ENCODE peak calls at places on chromosome 7, in nine cellular contexts. P is psoas muscle, Y is A549, S is foreskin fibroblast, G is H1, U is SK-N-SH, H is brain microvascular endothelial cell, E is fibroblast of the aortic adventitia, R is heart left ventricle. W is an unnamed sample.

GRCh38 chr7:45239486-45239885 is 81.9 kb downstream of the RAMP3 start:
- DNase-seq in R (no peak), H (peak; percentile 57), P (no peak), Y (peak; percentile 23), E (peak; percentile 51), S (peak; percentile 87), U (no peak), G (no peak), W (peak; percentile 29)

GRCh38 chr7:20737840-20738448 is 48.7 kb downstream of the SP8 start:
- DNase-seq in U (no peak), S (no peak), R (no peak), E (no peak), P (no peak), H (no peak), G (no peak), Y (no peak), W (no peak)

GRCh38 chr7:139699640-139700504 is 77.9 kb downstream of the HIPK2 start:
- DNase-seq in U (no peak), G (no peak), H (no peak), R (no peak), Y (no peak), S (no peak), E (no peak), P (no peak), W (no peak)

GRCh38 chr7:130356121-130356759 is 11.6 kb downstream of the CPA5 start:
- DNase-seq in U (peak; percentile 42), H (peak; percentile 94), Y (peak; percentile 51), S (peak; percentile 96), P (peak; percentile 77), G (peak; percentile 49), E (peak; percentile 96), R (peak; percentile 66), W (peak; percentile 93)

GRCh38 chr7:132251327-132251659 is 325.0 kb downstream of the PLXNA4 start:
- DNase-seq in E (no peak), P (peak; percentile 62), Y (no peak), S (no peak), U (no peak), G (no peak), R (peak; percentile 81), H (no peak), W (no peak)

GRCh38 chr7:159030490-159031134 is 114.1 kb downstream of the VIPR2 start:
- DNase-seq in P (peak; percentile 60), H (peak; percentile 10), R (peak; percentile 71), U (peak; percentile 97), S (no peak), G (peak; percentile 27), E (no peak), Y (peak; percentile 83), W (no peak)

GRCh38 chr7:1351881-1352625 is 107.2 kb downstream of the MICALL2 start:
- DNase-seq in P (no peak), G (no peak), R (peak; percentile 13), S (no peak), E (no peak), H (no peak), Y (no peak), U (no peak), W (no peak)

GRCh38 chr7:30276203-30276900 is 8.0 kb upstream of the ZNRF2 start:
- DNase-seq in Y (peak; percentile 40), G (peak; percentile 15), H (peak; percentile 53), E (peak; percentile 73), R (no peak), P (no peak), S (peak; percentile 72), U (peak; percentile 67), W (no peak)

GRCh38 chr7:141288626-141289025 is 214.8 kb downstream of the TMEM178B start:
- DNase-seq in R (no peak), H (no peak), G (no peak), U (no peak), Y (no peak), E (no peak), S (no peak), P (no peak), W (no peak)

GRCh38 chr7:131327049-131327625 is 539 bp upstream of the MKLN1 start:
- DNase-seq in H (peak; percentile 49), P (no peak), Y (peak; percentile 64), E (peak; percentile 77), G (no peak), R (no peak), U (peak; percentile 74), S (peak; percentile 80), W (peak; percentile 42)

GRCh38 chr7:111531993-111532392 is 30.3 kb downstream of the IMMP2L start:
- DNase-seq in U (no peak), R (no peak), Y (no peak), H (no peak), G (no peak), P (no peak), S (peak; percentile 29), E (peak; percentile 37), W (no peak)

GRCh38 chr7:76281006-76281705 is 21.3 kb upstream of the HSPB1 start:
- DNase-seq in G (no peak), E (no peak), S (no peak), P (no peak), U (peak; percentile 83), H (no peak), R (no peak), Y (no peak), W (no peak)

DNA sequence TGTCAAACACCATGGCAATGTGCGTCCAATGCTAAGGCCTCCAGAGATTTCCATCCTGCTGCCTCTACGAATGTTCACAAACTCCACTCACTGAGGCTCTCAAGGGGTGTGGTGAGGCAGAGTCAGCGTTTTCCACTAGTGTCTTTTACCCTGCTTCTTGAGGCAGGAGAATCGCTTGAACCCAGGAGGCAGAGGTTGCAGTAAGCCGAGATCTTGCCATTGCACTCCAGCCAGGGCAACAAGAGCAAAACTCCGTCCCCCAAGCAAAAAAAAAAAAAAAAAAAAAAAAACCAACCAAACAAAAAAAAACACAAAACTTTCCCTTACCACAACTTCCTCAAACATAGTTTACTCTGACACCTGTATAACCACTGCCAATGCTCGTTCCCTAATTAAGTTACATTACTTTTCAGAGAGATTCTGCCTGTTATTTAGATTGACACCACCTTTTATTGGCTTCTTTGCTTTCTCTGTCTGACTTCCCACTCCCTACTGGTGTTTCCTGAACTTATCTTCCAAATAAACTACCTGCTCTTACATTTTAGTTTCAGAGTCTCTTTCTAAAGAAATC is 102.1 kb upstream of the ZNF746 start:
- DNase-seq in S (no peak), U (no peak), G (no peak), P (no peak), Y (no peak), H (no peak), E (no peak), R (no peak), W (no peak)
- H3K4me3 ChIP-seq in S (no peak overlapping the region), U (no peak overlapping the region), G (no peak overlapping the region), P (no peak overlapping the region), Y (no peak overlapping the region), H (no peak overlapping the region), E (no peak overlapping the region), R (no peak overlapping the region), W (no peak overlapping the region)

GRCh38 chr7:94288091-94288490 is 106.6 kb upstream of the COL1A2 start:
- DNase-seq in G (no peak), U (no peak), E (no peak), P (no peak), H (no peak), R (no peak), Y (no peak), S (no peak), W (no peak)

GRCh38 chr7:94294471-94295131 is 100.1 kb upstream of the COL1A2 start:
- DNase-seq in E (peak; percentile 25), Y (no peak), R (no peak), P (no peak), S (no peak), H (no peak), G (no peak), U (no peak), W (no peak)

GRCh38 chr7:94286111-94286510 is 108.6 kb upstream of the COL1A2 start:
- DNase-seq in R (no peak), P (no peak), S (peak; percentile 49), E (peak; percentile 59), G (no peak), H (no peak), U (no peak), Y (no peak), W (peak; percentile 41)

GRCh38 chr7:94284120-94284519 is 110.6 kb upstream of the COL1A2 start:
- DNase-seq in Y (no peak), R (no peak), E (no peak), S (no peak), P (no peak), U (no peak), G (no peak), H (no peak), W (no peak)

GRCh38 chr7:94289071-94289470 is 105.6 kb upstream of the COL1A2 start:
- DNase-seq in R (peak; percentile 52), S (peak; percentile 93), U (peak; percentile 68), E (peak; percentile 94), Y (peak; percentile 64), H (peak; percentile 87), G (peak; percentile 59), P (peak; percentile 25), W (peak; percentile 62)
- H3K4me3 ChIP-seq in R (no peak overlapping the region), S (no peak overlapping the region), U (no peak overlapping the region), E (no peak overlapping the region), Y (no peak overlapping the region), H (no peak overlapping the region), G (no peak overlapping the region), P (no peak overlapping the region), W (no peak overlapping the region)

DNA sequence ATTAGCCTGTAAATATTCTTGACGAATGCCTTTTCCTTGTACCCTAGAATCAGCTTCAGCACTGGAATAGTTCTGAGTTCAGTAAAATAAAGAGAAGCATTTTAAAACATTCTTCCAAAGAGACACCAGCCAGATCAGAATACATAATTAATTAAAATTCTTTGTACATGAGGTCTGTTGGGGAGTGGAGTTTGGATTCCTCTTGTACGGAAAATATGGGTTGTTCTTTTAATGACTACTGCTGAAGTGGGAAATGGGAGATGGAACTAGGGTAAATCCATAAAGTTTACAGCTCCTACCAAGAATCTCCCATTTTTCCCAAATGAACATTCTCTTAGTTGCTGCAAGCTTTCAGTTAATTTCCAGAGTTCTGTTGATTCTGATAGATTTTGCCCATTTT is 409.0 kb upstream of the SEMA3C start:
- DNase-seq in G (no peak), P (no peak), R (no peak), E (no peak), U (no peak), S (no peak), Y (no peak), H (no peak), W (no peak)
- H3K4me3 ChIP-seq in G (no peak overlapping the region), P (no peak overlapping the region), R (no peak overlapping the region), E (no peak overlapping the region), U (no peak overlapping the region), S (no peak overlapping the region), Y (no peak overlapping the region), H (no peak overlapping the region), W (no peak overlapping the region)

DNA sequence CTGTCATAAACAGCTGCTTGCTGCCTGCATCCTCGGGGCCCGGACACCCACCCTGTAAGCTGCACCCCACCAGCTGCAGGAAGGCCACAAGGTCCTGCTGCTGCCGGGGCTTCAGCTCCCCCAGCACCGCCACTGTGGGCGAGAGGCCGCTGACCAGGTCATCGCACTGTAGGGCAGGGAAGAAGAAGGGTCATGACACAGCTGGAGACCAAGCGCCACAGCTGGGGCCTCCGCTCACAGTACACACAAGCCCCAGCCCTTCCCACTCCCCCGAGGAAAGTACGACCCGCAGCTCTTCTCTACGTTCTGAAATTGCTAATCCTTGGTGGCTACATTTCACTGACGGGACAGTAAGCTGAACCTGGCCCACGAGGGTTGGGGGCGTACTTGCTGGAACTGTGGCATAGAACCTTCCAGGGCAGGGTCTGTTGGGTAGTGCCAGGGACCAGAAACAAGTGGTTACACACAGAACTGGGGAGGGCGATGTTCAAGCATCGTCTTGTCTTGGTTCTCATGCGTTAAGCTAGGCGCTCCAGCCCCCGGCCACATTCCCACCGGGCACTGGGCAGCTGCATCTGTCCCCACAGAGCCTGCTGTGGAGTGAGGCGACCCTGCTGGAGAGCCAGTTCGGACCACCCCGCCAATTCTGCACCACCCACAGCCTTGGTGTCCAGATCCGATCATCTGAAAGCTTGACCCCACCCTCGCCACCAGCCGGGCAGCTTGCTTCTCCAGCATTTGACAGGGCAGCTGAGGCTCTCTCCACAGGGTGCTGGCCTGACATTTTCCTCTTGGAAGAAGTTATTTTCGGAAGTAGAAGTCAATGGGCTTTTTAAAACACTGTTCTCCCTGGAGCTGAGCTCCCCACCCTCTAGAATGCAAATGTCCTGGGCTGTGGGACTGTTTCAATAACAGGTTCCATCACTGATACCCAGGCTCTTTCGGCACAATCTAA is 50.8 kb downstream of the GSDME start:
- DNase-seq in U (no peak), R (no peak), E (no peak), P (no peak), Y (no peak), S (no peak), G (no peak), H (no peak), W (no peak)
- H3K4me3 ChIP-seq in U (no peak overlapping the region), R (no peak overlapping the region), E (no peak overlapping the region), P (no peak overlapping the region), Y (no peak overlapping the region), S (no peak overlapping the region), G (no peak overlapping the region), H (no peak overlapping the region), W (no peak overlapping the region)